ENCODE peak calls at places on chromosomes 5 and 9, in four cellular contexts. B is Calu3; K is stimulated activated CD4-positive, alpha-beta T cell treated with anti-CD3 and anti-CD28 coated beads, Interleukin-2, amount 100 ng/mL, for 48 hours; Y is fibroblast of the conjunctiva. Z is an unnamed sample.

GRCh38 chr5:61523072-61523471 is 191.0 kb downstream of the ZSWIM6 start:
- DNase-seq in B (no peak), K (no peak), Y (no peak), Z (no peak)

GRCh38 chr5:75886706-75887105 is 169.5 kb upstream of the POC5 start:
- DNase-seq in B (no peak), K (no peak), Y (no peak), Z (no peak)

GRCh38 chr5:137751869-137752491 is 2.2 kb downstream of the HNRNPA0 start:
- DNase-seq in B (peak; percentile 30), K (no peak), Y (peak; percentile 83), Z (peak; percentile 43)

GRCh38 chr9:92332577-92333287 is 7.0 kb downstream of the CENPP start:
- DNase-seq in B (no peak), K (no peak), Y (peak; percentile 49), Z (no peak)

GRCh38 chr9:111854799-111855198 is 41.8 kb upstream of the UGCG start:
- DNase-seq in B (no peak), K (no peak), Y (no peak), Z (no peak)

GRCh38 chr5:43581398-43581797 is 21.6 kb upstream of the NNT start:
- DNase-seq in B (no peak), K (no peak), Y (no peak), Z (no peak)

GRCh38 chr5:55303238-55303690 is 4.2 kb downstream of the DHX29 start:
- DNase-seq in B (peak; percentile 13), K (no peak), Y (peak; percentile 59), Z (no peak)

GRCh38 chr5:82387041-82387818 is 109.1 kb upstream of the RPS23 start:
- DNase-seq in B (peak; percentile 62), K (no peak), Y (peak; percentile 20), Z (no peak)

GRCh38 chr5:141512390-141513020 is 23.6 kb downstream of the PCDHGC5 start:
- DNase-seq in B (peak; percentile 84), K (peak; percentile 92), Y (peak; percentile 53), Z (peak; percentile 58)

GRCh38 chr9:130320697-130321080 is 55.1 kb downstream of the HMCN2 start:
- DNase-seq in B (peak; percentile 43), K (no peak), Y (no peak), Z (no peak)

GRCh38 chr9:82757921-82758320 is 305.0 kb downstream of the RASEF start:
- DNase-seq in B (no peak), K (no peak), Y (no peak), Z (no peak)

GRCh38 chr9:23700359-23700758 is 125.7 kb downstream of the ELAVL2 start:
- DNase-seq in B (no peak), K (no peak), Y (no peak), Z (no peak)

GRCh38 chr9:122719218-122719617 is 4.6 kb upstream of the OR1L4 start:
- DNase-seq in B (no peak), K (no peak), Y (no peak), Z (no peak)

GRCh38 chr9:111843971-111844370 is 49.2 kb upstream of the SHOC1 start:
- DNase-seq in B (peak; percentile 9), K (no peak), Y (no peak), Z (no peak)

GRCh38 chr9:98323051-98323830 is 67.8 kb upstream of the TBC1D2 start:
- DNase-seq in B (no peak), K (no peak), Y (no peak), Z (no peak)

GRCh38 chr5:100780376-100780870 is 122.7 kb downstream of the ST8SIA4 start:
- DNase-seq in B (no peak), K (no peak), Y (no peak), Z (no peak)

GRCh38 chr5:12672141-12672540 is 767.9 kb upstream of the CTNND2 start:
- DNase-seq in B (no peak), K (no peak), Y (no peak), Z (no peak)

GRCh38 chr9:17928228-17928627 is 349.4 kb downstream of the SH3GL2 start:
- DNase-seq in B (no peak), K (no peak), Y (no peak), Z (no peak)

GRCh38 chr5:172351240-172351778 is 67.7 kb upstream of the UBTD2 start:
- DNase-seq in B (no peak), K (no peak), Y (no peak), Z (no peak)

GRCh38 chr5:138961711-138962110 is 86.6 kb upstream of the LRRTM2 start:
- DNase-seq in B (no peak), K (no peak), Y (no peak), Z (no peak)

GRCh38 chr5:95647886-95648860 is 1.6 kb downstream of the RFESD start:
- DNase-seq in B (no peak), K (no peak), Y (no peak), Z (no peak)

GRCh38 chr5:69035665-69036064 is 58.1 kb upstream of the SLC30A5 start:
- DNase-seq in B (no peak), K (no peak), Y (no peak), Z (no peak)

GRCh38 chr9:133856798-133857197 is 118.6 kb upstream of the SARDH start:
- DNase-seq in B (no peak), K (no peak), Y (no peak), Z (no peak)

GRCh38 chr5:180830253-180831138 is 27.9 kb upstream of the MGAT1 start:
- DNase-seq in B (no peak), K (peak; percentile 52), Y (no peak), Z (peak; percentile 68)

GRCh38 chr5:69048233-69048632 is 45.6 kb upstream of the SLC30A5 start:
- DNase-seq in B (no peak), K (no peak), Y (no peak), Z (peak; percentile 30)

GRCh38 chr5:173290477-173291131 is 37.6 kb downstream of the STC2 start:
- DNase-seq in B (no peak), K (no peak), Y (no peak), Z (no peak)

GRCh38 chr9:6545017-6545691 is 100.4 kb downstream of the GLDC start:
- DNase-seq in B (no peak), K (no peak), Y (no peak), Z (no peak)

GRCh38 chr9:37963936-37964739 is 60.2 kb upstream of the SLC25A51 start:
- DNase-seq in B (peak; percentile 71), K (no peak), Y (peak; percentile 94), Z (no peak)

GRCh38 chr5:134851307-134851923 is 5.6 kb downstream of the C5orf24 start:
- DNase-seq in B (peak; percentile 33), K (no peak), Y (no peak), Z (no peak)

GRCh38 chr9:83934569-83935275 is 13.5 kb upstream of the KIF27 start:
- DNase-seq in B (peak; percentile 6), K (no peak), Y (no peak), Z (no peak)

GRCh38 chr9:1200847-1201251 is 150.7 kb downstream of the DMRT2 start:
- DNase-seq in B (no peak), K (no peak), Y (no peak), Z (no peak)

GRCh38 chr9:123311250-123311753 is 42.9 kb upstream of the STRBP start:
- DNase-seq in B (no peak), K (no peak), Y (no peak), Z (no peak)

GRCh38 chr9:136075881-136076678 is 19.0 kb downstream of the NACC2 start:
- DNase-seq in B (no peak), K (no peak), Y (no peak), Z (no peak)

GRCh38 chr5:108339220-108339619 is 42.7 kb downstream of the FBXL17 start:
- DNase-seq in B (no peak), K (no peak), Y (no peak), Z (no peak)

GRCh38 chr5:139641116-139642080 is 6.8 kb upstream of the CXXC5 start:
- DNase-seq in B (no peak), K (no peak), Y (no peak), Z (no peak)